ENCODE peak calls at places on chromosomes 1 and 21, in eight cellular contexts. One of them, this sample, is unnamed.

GRCh38 chr1:198088360-198089071 is 68.3 kb upstream of the NEK7 start:
- DNase-seq in breast epithelium: no peak
- DNase-seq in IMR-90: peak
- DNase-seq in vagina: no peak
- DNase-seq in ovary: no peak
- DNase-seq in heart left ventricle: no peak
- DNase-seq in HCT116: peak
- DNase-seq in endothelial cell of umbilical vein: peak
- DNase-seq in this sample: peak

GRCh38 chr1:235073331-235073967 is 55.2 kb downstream of the TOMM20 start:
- DNase-seq in vagina: no peak
- DNase-seq in IMR-90: no peak
- DNase-seq in HCT116: no peak
- DNase-seq in ovary: peak
- DNase-seq in endothelial cell of umbilical vein: no peak
- DNase-seq in breast epithelium: peak
- DNase-seq in heart left ventricle: peak
- DNase-seq in this sample: no peak

GRCh38 chr1:155064109-155064812 is 721 bp downstream of the EFNA4 start:
- DNase-seq in IMR-90: peak
- DNase-seq in vagina: no peak
- DNase-seq in heart left ventricle: no peak
- DNase-seq in endothelial cell of umbilical vein: peak
- DNase-seq in HCT116: no peak
- DNase-seq in breast epithelium: no peak
- DNase-seq in ovary: no peak
- DNase-seq in this sample: no peak

GRCh38 chr1:155646307-155646706 is 36.3 kb downstream of the MSTO1 start:
- DNase-seq in HCT116: no peak
- DNase-seq in IMR-90: peak
- DNase-seq in endothelial cell of umbilical vein: no peak
- DNase-seq in breast epithelium: peak
- DNase-seq in heart left ventricle: peak
- DNase-seq in vagina: no peak
- DNase-seq in ovary: no peak
- DNase-seq in this sample: no peak

GRCh38 chr1:76040327-76040868 is 34.1 kb upstream of the ST6GALNAC3 start:
- DNase-seq in heart left ventricle: no peak
- DNase-seq in endothelial cell of umbilical vein: no peak
- DNase-seq in HCT116: no peak
- DNase-seq in breast epithelium: no peak
- DNase-seq in ovary: no peak
- DNase-seq in IMR-90: no peak
- DNase-seq in vagina: no peak
- DNase-seq in this sample: no peak

GRCh38 chr1:153292740-153293479 is 19.8 kb downstream of the PGLYRP3 start:
- DNase-seq in HCT116: no peak
- DNase-seq in heart left ventricle: no peak
- DNase-seq in vagina: no peak
- DNase-seq in endothelial cell of umbilical vein: no peak
- DNase-seq in IMR-90: no peak
- DNase-seq in ovary: no peak
- DNase-seq in breast epithelium: no peak
- DNase-seq in this sample: no peak

GRCh38 chr1:167797005-167797404 is 75.2 kb downstream of the MPZL1 start:
- DNase-seq in HCT116: no peak
- DNase-seq in ovary: peak
- DNase-seq in vagina: peak
- DNase-seq in endothelial cell of umbilical vein: peak
- DNase-seq in heart left ventricle: peak
- DNase-seq in breast epithelium: peak
- DNase-seq in IMR-90: peak
- DNase-seq in this sample: peak

GRCh38 chr1:152858062-152858461 is 1.7 kb upstream of the LCE7A start:
- DNase-seq in endothelial cell of umbilical vein: no peak
- DNase-seq in heart left ventricle: no peak
- DNase-seq in IMR-90: no peak
- DNase-seq in HCT116: no peak
- DNase-seq in breast epithelium: no peak
- DNase-seq in vagina: no peak
- DNase-seq in ovary: no peak
- DNase-seq in this sample: no peak

GRCh38 chr1:86950712-86951111 is 36.3 kb downstream of the HS2ST1 start:
- DNase-seq in HCT116: no peak
- DNase-seq in heart left ventricle: no peak
- DNase-seq in ovary: no peak
- DNase-seq in breast epithelium: no peak
- DNase-seq in IMR-90: no peak
- DNase-seq in endothelial cell of umbilical vein: no peak
- DNase-seq in vagina: no peak
- DNase-seq in this sample: no peak

GRCh38 chr1:11482186-11482585 is 3.2 kb downstream of the DISP3 start:
- DNase-seq in heart left ventricle: no peak
- DNase-seq in endothelial cell of umbilical vein: no peak
- DNase-seq in vagina: no peak
- DNase-seq in ovary: no peak
- DNase-seq in IMR-90: no peak
- DNase-seq in breast epithelium: no peak
- DNase-seq in HCT116: no peak
- DNase-seq in this sample: no peak

GRCh38 chr1:42176902-42177519 is 12.5 kb upstream of the GUCA2A start:
- DNase-seq in endothelial cell of umbilical vein: peak
- DNase-seq in vagina: no peak
- DNase-seq in IMR-90: peak
- DNase-seq in ovary: no peak
- DNase-seq in HCT116: no peak
- DNase-seq in heart left ventricle: no peak
- DNase-seq in breast epithelium: no peak
- DNase-seq in this sample: peak

GRCh38 chr1:2388004-2388913 is 3.1 kb downstream of the MORN1 start:
- DNase-seq in ovary: peak
- DNase-seq in endothelial cell of umbilical vein: no peak
- DNase-seq in heart left ventricle: peak
- DNase-seq in vagina: no peak
- DNase-seq in IMR-90: no peak
- DNase-seq in breast epithelium: no peak
- DNase-seq in HCT116: no peak
- DNase-seq in this sample: no peak

GRCh38 chr1:165573787-165574186 is 30.0 kb downstream of the LRRC52 start:
- DNase-seq in heart left ventricle: no peak
- DNase-seq in HCT116: no peak
- DNase-seq in ovary: no peak
- DNase-seq in endothelial cell of umbilical vein: no peak
- DNase-seq in vagina: no peak
- DNase-seq in IMR-90: no peak
- DNase-seq in breast epithelium: no peak
- DNase-seq in this sample: no peak

GRCh38 chr21:45132841-45133573 is 58.6 kb downstream of the ADARB1 start:
- DNase-seq in vagina: no peak
- DNase-seq in ovary: no peak
- DNase-seq in IMR-90: no peak
- DNase-seq in breast epithelium: no peak
- DNase-seq in endothelial cell of umbilical vein: peak
- DNase-seq in heart left ventricle: no peak
- DNase-seq in HCT116: no peak
- DNase-seq in this sample: no peak

GRCh38 chr1:156527584-156527983 is 27.0 kb upstream of the MEF2D start:
- DNase-seq in vagina: no peak
- DNase-seq in IMR-90: no peak
- DNase-seq in ovary: no peak
- DNase-seq in endothelial cell of umbilical vein: no peak
- DNase-seq in heart left ventricle: no peak
- DNase-seq in HCT116: no peak
- DNase-seq in breast epithelium: no peak
- DNase-seq in this sample: no peak

GRCh38 chr1:22794691-22795090 is 84.1 kb downstream of the EPHB2 start:
- DNase-seq in breast epithelium: no peak
- DNase-seq in HCT116: no peak
- DNase-seq in heart left ventricle: peak
- DNase-seq in endothelial cell of umbilical vein: no peak
- DNase-seq in vagina: no peak
- DNase-seq in ovary: no peak
- DNase-seq in IMR-90: peak
- DNase-seq in this sample: no peak

GRCh38 chr1:20720631-20721051 is 2.8 kb upstream of the KIF17 start:
- DNase-seq in IMR-90: no peak
- DNase-seq in ovary: peak
- DNase-seq in vagina: no peak
- DNase-seq in heart left ventricle: no peak
- DNase-seq in breast epithelium: no peak
- DNase-seq in endothelial cell of umbilical vein: no peak
- DNase-seq in HCT116: no peak
- DNase-seq in this sample: no peak

GRCh38 chr1:206890690-206891089 is 6.6 kb upstream of the IL24 start:
- DNase-seq in endothelial cell of umbilical vein: no peak
- DNase-seq in vagina: no peak
- DNase-seq in ovary: no peak
- DNase-seq in HCT116: no peak
- DNase-seq in breast epithelium: no peak
- DNase-seq in IMR-90: peak
- DNase-seq in heart left ventricle: no peak
- DNase-seq in this sample: no peak

GRCh38 chr1:85847356-85847755 is 139.1 kb upstream of the ZNHIT6 start:
- DNase-seq in vagina: no peak
- DNase-seq in ovary: no peak
- DNase-seq in heart left ventricle: no peak
- DNase-seq in breast epithelium: no peak
- DNase-seq in endothelial cell of umbilical vein: no peak
- DNase-seq in HCT116: no peak
- DNase-seq in IMR-90: no peak
- DNase-seq in this sample: no peak
- TF ChIP-seq POLR2A in vagina: no peak
- TF ChIP-seq POLR2A in ovary: no peak
- TF ChIP-seq POLR2A in heart left ventricle: no peak
- TF ChIP-seq POLR2A in breast epithelium: no peak
- TF ChIP-seq POLR2A in endothelial cell of umbilical vein: no peak
- TF ChIP-seq POLR2A in HCT116: no peak
- TF ChIP-seq POLR2A in IMR-90: no peak
- TF ChIP-seq POLR2A in this sample: no peak

GRCh38 chr21:33542640-33543504 is at the start of gene SON:
- DNase-seq in HCT116: peak
- DNase-seq in endothelial cell of umbilical vein: peak
- DNase-seq in breast epithelium: peak
- DNase-seq in IMR-90: peak
- DNase-seq in vagina: peak
- DNase-seq in ovary: peak
- DNase-seq in heart left ventricle: peak
- DNase-seq in this sample: peak
- TF ChIP-seq POLR2A in HCT116: peak
- TF ChIP-seq POLR2A in endothelial cell of umbilical vein: peak
- TF ChIP-seq POLR2A in breast epithelium: peak
- TF ChIP-seq POLR2A in IMR-90: peak
- TF ChIP-seq POLR2A in vagina: peak
- TF ChIP-seq POLR2A in ovary: peak
- TF ChIP-seq POLR2A in heart left ventricle: peak
- TF ChIP-seq POLR2A in this sample: peak

GRCh38 chr1:161198877-161199431 is at the start of gene ADAMTS4:
- DNase-seq in HCT116: no peak
- DNase-seq in IMR-90: peak
- DNase-seq in breast epithelium: peak
- DNase-seq in ovary: peak
- DNase-seq in heart left ventricle: peak
- DNase-seq in endothelial cell of umbilical vein: peak
- DNase-seq in vagina: peak
- DNase-seq in this sample: no peak
- TF ChIP-seq POLR2A in HCT116: no peak
- TF ChIP-seq POLR2A in IMR-90: peak
- TF ChIP-seq POLR2A in breast epithelium: peak
- TF ChIP-seq POLR2A in ovary: peak
- TF ChIP-seq POLR2A in heart left ventricle: peak
- TF ChIP-seq POLR2A in endothelial cell of umbilical vein: peak
- TF ChIP-seq POLR2A in vagina: peak
- TF ChIP-seq POLR2A in this sample: no peak

DNA sequence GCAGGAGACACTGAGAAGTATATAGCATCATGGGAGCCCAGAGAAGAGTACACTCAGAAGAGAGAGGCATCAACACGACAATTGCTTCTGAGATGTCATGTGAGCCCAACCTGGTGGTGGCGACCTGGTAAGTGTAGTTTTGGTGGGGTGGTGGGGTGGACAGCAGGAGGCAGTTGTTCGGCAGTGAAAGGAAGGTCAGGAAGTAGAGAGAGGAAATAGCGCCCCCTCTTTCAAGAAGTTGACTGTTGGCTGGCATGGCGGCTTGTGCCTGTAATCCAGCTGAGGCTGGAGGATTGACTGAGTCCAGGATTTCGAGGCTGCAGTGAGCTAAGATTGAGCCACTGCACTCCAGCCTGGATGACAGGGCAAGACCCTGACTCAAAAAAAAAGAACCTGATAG is 12.6 kb downstream of the RSPO1 start:
- DNase-seq in breast epithelium: no peak
- DNase-seq in heart left ventricle: no peak
- DNase-seq in endothelial cell of umbilical vein: no peak
- DNase-seq in IMR-90: no peak
- DNase-seq in vagina: no peak
- DNase-seq in HCT116: no peak
- DNase-seq in ovary: no peak
- DNase-seq in this sample: no peak
- TF ChIP-seq POLR2A in breast epithelium: no peak
- TF ChIP-seq POLR2A in heart left ventricle: no peak
- TF ChIP-seq POLR2A in endothelial cell of umbilical vein: no peak
- TF ChIP-seq POLR2A in IMR-90: no peak
- TF ChIP-seq POLR2A in vagina: no peak
- TF ChIP-seq POLR2A in HCT116: no peak
- TF ChIP-seq POLR2A in ovary: no peak
- TF ChIP-seq POLR2A in this sample: no peak

DNA sequence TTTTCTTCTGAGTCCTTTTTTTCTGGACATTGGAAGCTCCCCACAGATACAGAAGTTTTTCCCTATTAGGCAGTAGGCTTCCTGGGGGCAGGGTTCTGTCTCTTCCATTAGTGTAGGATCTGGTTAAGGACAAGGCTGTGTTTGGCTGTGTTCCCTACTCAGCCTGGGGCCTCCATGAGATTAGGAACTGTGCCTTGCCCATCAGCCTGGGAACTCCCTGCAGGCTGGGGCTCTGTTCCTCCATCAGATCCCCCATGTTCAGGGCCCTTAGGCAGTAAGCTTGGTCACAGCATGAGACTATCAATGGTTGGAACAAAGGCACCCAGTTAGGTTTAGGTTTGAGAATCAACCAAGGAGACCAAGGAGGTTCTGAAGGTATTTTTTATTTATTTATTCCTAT is 22.7 kb downstream of the NAV1 start:
- DNase-seq in IMR-90: no peak
- DNase-seq in heart left ventricle: peak
- DNase-seq in vagina: no peak
- DNase-seq in ovary: no peak
- DNase-seq in endothelial cell of umbilical vein: no peak
- DNase-seq in breast epithelium: no peak
- DNase-seq in HCT116: no peak
- DNase-seq in this sample: no peak
- TF ChIP-seq POLR2A in IMR-90: peak
- TF ChIP-seq POLR2A in heart left ventricle: no peak
- TF ChIP-seq POLR2A in vagina: no peak
- TF ChIP-seq POLR2A in ovary: no peak
- TF ChIP-seq POLR2A in endothelial cell of umbilical vein: no peak
- TF ChIP-seq POLR2A in breast epithelium: no peak
- TF ChIP-seq POLR2A in HCT116: no peak
- TF ChIP-seq POLR2A in this sample: no peak